ENCODE peak calls at places on chromosome 17, in five cellular contexts. K, H, P, W and T are unnamed samples.

GRCh38 chr17:39996789-39997188 is 16.2 kb downstream of the PSMD3 start:
- DNase-seq in W (no peak), K (peak), H (peak), P (peak), T (no peak)

GRCh38 chr17:77770331-77771105 is 188.0 kb upstream of the TNRC6C start:
- DNase-seq in W (no peak), P (no peak), K (no peak), H (no peak), T (no peak)

GRCh38 chr17:27920569-27920968 is 27.4 kb upstream of the LYRM9 start:
- DNase-seq in P (peak), H (no peak), W (no peak), K (no peak), T (no peak)

GRCh38 chr17:77558846-77559626 is 399.5 kb upstream of the TNRC6C start:
- DNase-seq in W (no peak), K (no peak), H (no peak), P (no peak), T (no peak)

GRCh38 chr17:71516149-71516548 is 604.7 kb upstream of the SOX9 start:
- DNase-seq in W (no peak), K (no peak), H (no peak), P (no peak), T (no peak)

GRCh38 chr17:79608729-79609039 is 2.2 kb downstream of the RBFOX3 start:
- DNase-seq in W (no peak), K (no peak), P (no peak), H (no peak), T (no peak)

GRCh38 chr17:12719948-12720347 is 54.3 kb downstream of the MYOCD start:
- DNase-seq in P (no peak), H (no peak), K (no peak), W (no peak), T (no peak)

GRCh38 chr17:11486726-11487310 is 111.5 kb upstream of the DNAH9 start:
- DNase-seq in P (no peak), W (no peak), K (no peak), H (no peak), T (no peak)

GRCh38 chr17:81518785-81519283 is 6.2 kb upstream of the ACTG1 start:
- DNase-seq in P (peak), W (peak), H (peak), K (no peak), T (no peak)

GRCh38 chr17:46777943-46778915 is 40.3 kb downstream of the WNT3 start:
- DNase-seq in H (no peak), W (no peak), P (no peak), K (no peak), T (no peak)

GRCh38 chr17:50649042-50649908 is 14.6 kb downstream of the ABCC3 start:
- DNase-seq in P (no peak), K (no peak), W (no peak), H (no peak), T (no peak)

GRCh38 chr17:82134101-82134500 is 36.1 kb upstream of the FASN start:
- DNase-seq in K (peak), W (no peak), H (peak), P (no peak), T (no peak)

GRCh38 chr17:39118674-39119419 is 32.6 kb downstream of the PLXDC1 start:
- DNase-seq in W (no peak), P (no peak), K (no peak), H (no peak), T (no peak)

GRCh38 chr17:6498798-6499540 is 54.7 kb downstream of the PIMREG start:
- DNase-seq in W (no peak), K (no peak), P (no peak), H (no peak), T (no peak)

GRCh38 chr17:77649717-77650211 is 308.7 kb upstream of the TNRC6C start:
- DNase-seq in W (no peak), H (no peak), K (peak), P (no peak), T (no peak)

GRCh38 chr17:15181333-15181732 is 83.8 kb downstream of the PMP22 start:
- DNase-seq in W (no peak), K (no peak), H (no peak), P (no peak), T (no peak)

GRCh38 chr17:37576281-37576680 is 32.9 kb downstream of the SYNRG start:
- DNase-seq in K (no peak), H (no peak), P (no peak), W (no peak), T (no peak)

GRCh38 chr17:50137050-50137449 is 7.1 kb upstream of the SAMD14 start:
- DNase-seq in K (no peak), P (no peak), H (no peak), W (no peak), T (no peak)

GRCh38 chr17:17366941-17367885 is 64.0 kb downstream of the NT5M start:
- DNase-seq in W (no peak), H (peak), K (no peak), P (no peak), T (no peak)

GRCh38 chr17:15782809-15783208 is 50.7 kb downstream of the TBC1D26 start:
- DNase-seq in K (peak), H (peak), W (no peak), P (peak), T (no peak)

GRCh38 chr17:50154604-50155003 is 4.1 kb upstream of the PPP1R9B start:
- DNase-seq in P (no peak), H (no peak), W (no peak), K (no peak), T (no peak)

GRCh38 chr17:74862108-74862901 is 2.6 kb upstream of the GRIN2C start:
- DNase-seq in W (peak), H (peak), P (peak), K (peak), T (peak)

GRCh38 chr17:652310-652709 is 62.3 kb downstream of the VPS53 start:
- DNase-seq in W (no peak), K (no peak), P (peak), H (no peak), T (no peak)

GRCh38 chr17:4788807-4789700 is at the start of gene GLTPD2:
- DNase-seq in W (no peak), K (no peak), H (no peak), P (no peak), T (no peak)

GRCh38 chr17:37134050-37134449 is 185.3 kb downstream of the AATF start:
- DNase-seq in P (no peak), K (no peak), H (no peak), W (no peak), T (no peak)

GRCh38 chr17:37089998-37090397 is 141.2 kb downstream of the AATF start:
- DNase-seq in K (no peak), P (no peak), W (no peak), H (no peak), T (no peak)

GRCh38 chr17:82913304-82914043 is 73.7 kb upstream of the ZNF750 start:
- DNase-seq in W (peak), P (no peak), H (peak), K (peak), T (no peak)

GRCh38 chr17:44934745-44935105 is 12.8 kb downstream of the KIF18B start:
- DNase-seq in P (no peak), K (no peak), H (no peak), W (no peak), T (no peak)

GRCh38 chr17:59762022-59762825 is 54.8 kb downstream of the VMP1 start:
- DNase-seq in K (no peak), H (no peak), W (peak), P (no peak), T (no peak)

GRCh38 chr17:83036666-83037065 is 42.7 kb upstream of the METRNL start:
- DNase-seq in K (no peak), P (no peak), W (no peak), H (no peak), T (no peak)

GRCh38 chr17:9979463-9979995 is 74.5 kb upstream of the RCVRN start:
- DNase-seq in K (no peak), W (no peak), P (no peak), H (no peak), T (no peak)

GRCh38 chr17:80429356-80430275 is 14.6 kb downstream of the ENDOV start:
- DNase-seq in P (no peak), H (peak), K (no peak), W (no peak), T (no peak)

GRCh38 chr17:64009571-64010402 is 10.6 kb downstream of the ICAM2 start:
- DNase-seq in K (no peak), W (peak), P (no peak), H (no peak), T (no peak)